ENCODE peak calls at places on chromosome 7, in four cellular contexts. G is HCT116, I is HepG2, P is SK-N-SH. Y is an unnamed sample.

GRCh38 chr7:3239291-3239691 is 61.8 kb upstream of the SDK1 start:
- DNase-seq in P (no peak), I (no peak), G (no peak), Y (no peak)

GRCh38 chr7:28672397-28672797 is 260.1 kb downstream of the CREB5 start:
- DNase-seq in I (no peak), P (peak; percentile 38), G (no peak), Y (no peak)

GRCh38 chr7:127588697-127589482 is 679 bp downstream of the ARF5 start:
- DNase-seq in G (peak; percentile 29), P (peak; percentile 94), I (peak; percentile 50), Y (peak; percentile 43)

GRCh38 chr7:25835191-25835590 is 316.8 kb upstream of the NFE2L3 start:
- DNase-seq in P (no peak), I (no peak), G (no peak), Y (no peak)

GRCh38 chr7:1121476-1121875 is 33.6 kb downstream of the GPER1 start:
- DNase-seq in I (no peak), G (no peak), P (no peak), Y (no peak)

GRCh38 chr7:108972009-108972408 is 402.3 kb downstream of the DNAJB9 start:
- DNase-seq in P (no peak), I (no peak), G (no peak), Y (peak; percentile 76)

GRCh38 chr7:108592633-108593277 is 23.1 kb downstream of the DNAJB9 start:
- DNase-seq in I (no peak), P (peak; percentile 76), G (no peak), Y (peak; percentile 77)

GRCh38 chr7:47951374-47951773 is 3.1 kb upstream of the PKD1L1 start:
- DNase-seq in P (no peak), G (no peak), I (peak; percentile 37), Y (peak; percentile 94)

GRCh38 chr7:132915652-132916051 is 166.2 kb downstream of the CHCHD3 start:
- DNase-seq in I (peak; percentile 60), G (no peak), P (no peak), Y (no peak)

GRCh38 chr7:142357953-142358520 is 100.2 kb upstream of the PRSS58 start:
- DNase-seq in G (peak; percentile 73), I (peak; percentile 47), P (peak; percentile 66), Y (peak; percentile 72)

GRCh38 chr7:98168181-98168903 is 42.9 kb upstream of the BHLHA15 start:
- DNase-seq in I (peak; percentile 66), G (peak; percentile 67), P (peak; percentile 91), Y (peak; percentile 71)

GRCh38 chr7:116097365-116098009 is 66.9 kb upstream of the TFEC start:
- DNase-seq in P (no peak), G (peak; percentile 75), I (peak; percentile 57), Y (no peak)

DNA sequence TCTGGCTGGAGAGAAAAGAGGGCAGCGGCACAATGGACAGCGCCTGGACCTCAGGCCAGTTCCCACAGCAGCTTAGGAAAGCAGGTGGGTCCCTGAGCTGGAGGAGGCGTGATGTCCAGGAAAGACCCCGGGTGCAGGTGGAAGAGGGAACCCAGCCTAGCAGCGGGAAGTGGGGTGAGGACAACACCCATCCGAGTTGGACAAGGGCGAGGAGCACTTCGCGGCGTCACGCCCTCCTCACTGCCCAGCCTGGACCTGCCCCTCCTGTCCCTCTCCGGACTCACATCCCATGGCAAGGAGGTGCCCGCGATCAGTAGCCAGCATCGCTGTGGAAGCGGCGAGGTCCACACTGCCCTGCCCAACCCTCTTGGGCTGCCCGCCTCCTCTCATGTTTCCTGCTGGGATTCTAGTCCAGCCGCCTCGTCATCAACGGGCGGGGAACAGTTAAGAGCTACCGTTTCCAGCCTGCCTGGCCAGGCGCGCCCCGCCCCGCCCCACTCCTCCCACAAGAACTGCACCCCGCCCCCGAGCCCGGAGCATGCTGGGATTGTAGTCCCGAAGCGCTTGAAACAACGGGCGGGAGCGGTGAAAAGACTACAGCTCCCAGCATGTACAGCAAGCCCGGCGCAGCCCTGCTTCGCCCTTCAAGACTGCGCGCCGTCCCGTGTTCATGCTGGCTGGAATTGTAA is 930.6 kb upstream of the ZNF722 start:
- DNase-seq in G (no peak), I (no peak), P (no peak), Y (peak; percentile 99)
- TF ChIP-seq JUND in G (no peak), I (no peak), P (no peak), Y (no peak)

DNA sequence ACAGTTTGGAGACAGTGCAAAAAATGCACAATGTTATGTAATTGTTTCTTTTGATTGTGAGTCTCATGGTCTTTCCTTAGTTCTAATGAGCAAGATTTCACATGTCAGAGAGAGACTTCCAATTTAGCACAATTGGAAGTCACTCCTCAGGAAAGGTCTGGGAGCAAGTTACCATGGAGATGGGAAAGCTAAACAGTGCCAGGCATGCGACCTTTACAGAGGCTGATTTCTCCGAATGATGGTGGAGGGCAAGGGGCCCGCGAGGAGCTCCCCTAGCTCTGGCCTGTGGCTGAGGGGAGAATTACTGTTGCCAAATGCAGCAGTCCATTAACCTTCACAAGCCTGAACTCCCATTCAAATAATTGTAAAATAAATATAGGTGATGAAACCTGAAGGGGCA is 59.3 kb downstream of the CDCA7L start:
- DNase-seq in I (no peak), G (no peak), P (no peak), Y (no peak)
- TF ChIP-seq JUND in I (no peak), G (no peak), P (no peak), Y (no peak)

GRCh38 chr7:34463830-34464229 is 194.2 kb upstream of the NPSR1 start:
- DNase-seq in P (no peak), I (peak; percentile 11), G (peak; percentile 42), Y (peak; percentile 83)
- TF ChIP-seq JUND in P (no peak), I (no peak), G (peak; percentile 83), Y (peak; percentile 73)

GRCh38 chr7:123538189-123538714 is 3.9 kb upstream of the IQUB start:
- DNase-seq in P (no peak), G (peak; percentile 60), I (no peak), Y (no peak)
- TF ChIP-seq JUND in P (peak; percentile 95), G (peak; percentile 74), I (no peak), Y (no peak)

GRCh38 chr7:66321283-66321682 is 116.1 kb downstream of the TPST1 start:
- DNase-seq in P (no peak), G (no peak), I (no peak), Y (no peak)
- TF ChIP-seq JUND in P (no peak), G (no peak), I (no peak), Y (no peak)

GRCh38 chr7:16001477-16001876 is 315.0 kb upstream of the MEOX2 start:
- DNase-seq in P (no peak), G (no peak), I (no peak), Y (no peak)
- TF ChIP-seq JUND in P (no peak), G (no peak), I (no peak), Y (no peak)

GRCh38 chr7:91383186-91383585 is 119.0 kb downstream of the FZD1 start:
- DNase-seq in P (no peak), I (no peak), G (no peak), Y (no peak)
- TF ChIP-seq JUND in P (no peak), I (no peak), G (no peak), Y (no peak)

Y was measured in T47D.